ENCODE peak calls at places on chromosomes 1 and 21, in ten cellular contexts. U is colonic mucosa, H is esophagus muscularis mucosa, Z is neuronal stem cell, V is psoas muscle, S is heart left ventricle, G is bronchial epithelial cell, T is NT2/D1, R is left ventricle myocardium inferior, K is BE2C. A is an unnamed sample.

GRCh38 chr1:77652970-77653516 is 29.4 kb downstream of the ZZZ3 start:
- DNase-seq in U (no peak), H (no peak), Z (no peak), V (no peak), S (no peak), G (no peak), T (no peak), R (no peak), K (no peak), A (no peak)

GRCh38 chr1:93238425-93238824 is 57.9 kb downstream of the CCDC18 start:
- DNase-seq in U (no peak), H (no peak), Z (no peak), V (no peak), S (no peak), G (no peak), T (no peak), R (no peak), K (no peak), A (no peak)

GRCh38 chr1:232127190-232127589 is 500.6 kb downstream of the DISC1 start:
- DNase-seq in U (no peak), H (no peak), Z (no peak), V (no peak), S (no peak), G (peak; percentile 89), T (no peak), R (no peak), K (no peak), A (peak; percentile 20)

GRCh38 chr1:183273300-183273699 is 87.2 kb downstream of the LAMC2 start:
- DNase-seq in U (no peak), H (no peak), Z (no peak), V (no peak), S (no peak), G (peak; percentile 61), T (no peak), R (no peak), K (no peak), A (no peak)

GRCh38 chr1:20281801-20282200 is 8.9 kb upstream of the VWA5B1 start:
- DNase-seq in U (no peak), H (no peak), Z (no peak), V (no peak), S (no peak), G (peak; percentile 54), T (peak; percentile 16), R (no peak), K (no peak), A (no peak)

GRCh38 chr1:201610806-201611205 is 71.9 kb downstream of the NAV1 start:
- DNase-seq in U (no peak), H (no peak), Z (no peak), V (no peak), S (no peak), G (no peak), T (no peak), R (no peak), K (no peak), A (no peak)

GRCh38 chr1:90831910-90832309 is 114.8 kb upstream of the BARHL2 start:
- DNase-seq in U (no peak), H (no peak), Z (no peak), V (no peak), S (no peak), G (no peak), T (no peak), R (no peak), K (no peak), A (no peak)

GRCh38 chr1:108051625-108052382 is 86.8 kb upstream of the VAV3 start:
- DNase-seq in U (no peak), H (no peak), Z (peak; percentile 42), V (no peak), S (no peak), G (no peak), T (no peak), R (no peak), K (no peak), A (peak; percentile 37)

GRCh38 chr1:117567435-117567834 is 38.4 kb upstream of the TENT5C start:
- DNase-seq in U (peak; percentile 10), H (peak; percentile 90), Z (no peak), V (no peak), S (no peak), G (no peak), T (no peak), R (no peak), K (no peak), A (no peak)

GRCh38 chr21:34744801-34745200 is 76.0 kb downstream of the CLIC6 start:
- DNase-seq in U (no peak), H (no peak), Z (no peak), V (no peak), S (no peak), G (no peak), T (no peak), R (no peak), K (no peak), A (no peak)

GRCh38 chr21:34362670-34363069 is 1.1 kb upstream of the KCNE2 start:
- DNase-seq in U (no peak), H (no peak), Z (no peak), V (no peak), S (no peak), G (no peak), T (no peak), R (no peak), K (no peak), A (no peak)

GRCh38 chr1:1489861-1490260 is 18.3 kb downstream of the ATAD3B start:
- DNase-seq in U (no peak), H (no peak), Z (no peak), V (no peak), S (no peak), G (no peak), T (no peak), R (no peak), K (no peak), A (no peak)

GRCh38 chr1:26887125-26887524 is 3.0 kb downstream of the GPN2 start:
- DNase-seq in U (no peak), H (no peak), Z (no peak), V (no peak), S (no peak), G (peak; percentile 41), T (no peak), R (no peak), K (no peak), A (peak; percentile 58)

GRCh38 chr1:234218078-234218477 is 155.2 kb upstream of the COA6 start:
- DNase-seq in U (no peak), H (no peak), Z (no peak), V (no peak), S (no peak), G (no peak), T (no peak), R (no peak), K (no peak), A (no peak)

GRCh38 chr1:214638474-214638807 is 35.4 kb downstream of the CENPF start:
- DNase-seq in U (no peak), H (no peak), Z (no peak), V (no peak), S (no peak), G (no peak), T (no peak), R (no peak), K (no peak), A (no peak)
- H3K36me3 ChIP-seq in U (no peaks in the 10 kb centered on the region), H (no peaks in the 10 kb centered on the region), Z (peaks cover 100% of the 10 kb centered on the region), V (no peaks in the 10 kb centered on the region), S (peaks cover 14% of the 10 kb centered on the region), G (peaks cover 2% of the 10 kb centered on the region), T (peaks cover 97% of the 10 kb centered on the region), R (no peaks in the 10 kb centered on the region), K (peaks cover 95% of the 10 kb centered on the region), A (no peaks in the 10 kb centered on the region)

DNA sequence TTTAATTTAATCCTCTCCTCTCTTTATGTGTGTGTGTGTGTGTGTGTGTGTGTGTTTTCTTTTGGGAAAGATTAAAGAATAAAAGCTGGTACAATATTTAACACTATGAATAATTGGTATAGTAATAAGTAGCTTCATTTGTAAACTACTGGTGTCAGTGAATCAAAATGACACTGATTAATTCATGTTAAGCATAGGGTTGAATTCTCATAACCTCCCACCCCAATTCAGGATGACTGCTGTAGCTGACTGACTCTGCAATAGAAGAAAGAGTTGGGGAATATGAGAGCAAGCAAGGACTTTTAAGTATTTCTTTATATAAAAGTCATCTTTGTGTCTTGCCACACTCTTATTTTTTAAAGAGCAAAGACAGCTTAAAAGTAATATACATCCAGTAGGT is 13.1 kb downstream of the SLC30A7 start:
- DNase-seq in U (no peak), H (no peak), Z (no peak), V (no peak), S (no peak), G (no peak), T (no peak), R (no peak), K (no peak), A (no peak)
- H3K36me3 ChIP-seq in U (peaks cover 3% of the 10 kb centered on the region), H (peaks cover 65% of the 10 kb centered on the region), Z (peaks cover 100% of the 10 kb centered on the region), V (no peaks in the 10 kb centered on the region), S (peaks cover 95% of the 10 kb centered on the region), G (peaks cover 4% of the 10 kb centered on the region), T (peaks cover 76% of the 10 kb centered on the region), R (peaks cover 90% of the 10 kb centered on the region), K (peaks cover 36% of the 10 kb centered on the region), A (no peaks in the 10 kb centered on the region)

DNA sequence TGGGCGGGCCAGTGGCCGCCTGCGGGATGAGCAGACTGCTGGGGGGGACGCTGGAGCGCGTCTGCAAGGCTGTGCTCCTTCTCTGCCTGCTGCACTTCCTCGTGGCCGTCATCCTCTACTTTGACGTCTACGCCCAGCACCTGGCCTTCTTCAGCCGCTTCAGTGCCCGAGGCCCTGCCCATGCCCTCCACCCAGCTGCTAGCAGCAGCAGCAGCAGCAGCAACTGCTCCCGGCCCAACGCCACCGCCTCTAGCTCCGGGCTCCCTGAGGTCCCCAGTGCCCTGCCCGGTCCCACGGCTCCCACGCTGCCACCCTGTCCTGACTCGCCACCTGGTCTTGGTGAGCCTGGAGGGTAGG is 2.1 kb downstream of the B4GALT2 start:
- DNase-seq in U (peak; percentile 83), H (no peak), Z (no peak), V (no peak), S (no peak), G (no peak), T (no peak), R (no peak), K (no peak), A (no peak)
- H3K36me3 ChIP-seq in U (no peaks in the 10 kb centered on the region), H (peaks cover 50% of the 10 kb centered on the region), Z (peaks cover 78% of the 10 kb centered on the region), V (no peaks in the 10 kb centered on the region), S (peaks cover 26% of the 10 kb centered on the region), G (peaks cover 26% of the 10 kb centered on the region), T (peaks cover 80% of the 10 kb centered on the region), R (peaks cover 26% of the 10 kb centered on the region), K (peaks cover 8% of the 10 kb centered on the region), A (no peaks in the 10 kb centered on the region)

GRCh38 chr1:11530731-11531311 is 51.9 kb downstream of the DISP3 start:
- DNase-seq in U (no peak), H (no peak), Z (no peak), V (no peak), S (no peak), G (no peak), T (no peak), R (no peak), K (no peak), A (no peak)

GRCh38 chr1:11528636-11529121 is 49.7 kb downstream of the DISP3 start:
- DNase-seq in U (no peak), H (no peak), Z (no peak), V (no peak), S (no peak), G (no peak), T (no peak), R (no peak), K (no peak), A (no peak)

GRCh38 chr1:11529763-11530730 is 51.1 kb downstream of the DISP3 start:
- DNase-seq in U (no peak), H (no peak), Z (no peak), V (no peak), S (no peak), G (no peak), T (no peak), R (no peak), K (no peak), A (no peak)

GRCh38 chr1:11527541-11528452 is 48.8 kb downstream of the DISP3 start:
- DNase-seq in U (no peak), H (no peak), Z (no peak), V (no peak), S (no peak), G (no peak), T (no peak), R (no peak), K (no peak), A (no peak)

GRCh38 chr1:11529330-11529729 is 50.4 kb downstream of the DISP3 start:
- DNase-seq in U (no peak), H (no peak), Z (no peak), V (no peak), S (no peak), G (no peak), T (no peak), R (no peak), K (no peak), A (no peak)
- H3K36me3 ChIP-seq in U (no peaks in the 10 kb centered on the region), H (no peaks in the 10 kb centered on the region), Z (no peaks in the 10 kb centered on the region), V (no peaks in the 10 kb centered on the region), S (no peaks in the 10 kb centered on the region), G (no peaks in the 10 kb centered on the region), T (peaks cover 3% of the 10 kb centered on the region), R (no peaks in the 10 kb centered on the region), K (no peaks in the 10 kb centered on the region), A (no peaks in the 10 kb centered on the region)

A was measured in hepatocyte.